ENCODE peak calls at places on chromosomes 1 and 21, in eight cellular contexts. R, Y, P, J, X, M, W and C are unnamed samples.

GRCh38 chr1:95352767-95353166 is 118.8 kb downstream of the RWDD3 start:
- DNase-seq in R (peak; percentile 12), Y (no peak), P (peak; percentile 10), J (no peak), X (no peak), M (no peak), W (no peak), C (no peak)

GRCh38 chr1:16174261-16174871 is 18.5 kb upstream of the EPHA2 start:
- DNase-seq in R (no peak), Y (no peak), P (no peak), J (no peak), X (no peak), M (no peak), W (no peak), C (no peak)

GRCh38 chr1:22728751-22729399 is 18.2 kb downstream of the EPHB2 start:
- DNase-seq in R (peak; percentile 45), Y (no peak), P (no peak), J (peak; percentile 56), X (no peak), M (no peak), W (no peak), C (no peak)

GRCh38 chr1:33169290-33170055 is 12.4 kb downstream of the TRIM62 start:
- DNase-seq in R (no peak), Y (no peak), P (no peak), J (no peak), X (no peak), M (no peak), W (peak; percentile 67), C (no peak)

GRCh38 chr1:210143465-210144062 is 89.0 kb upstream of the SERTAD4 start:
- DNase-seq in R (peak; percentile 75), Y (peak; percentile 84), P (peak; percentile 78), J (peak; percentile 80), X (peak; percentile 75), M (peak; percentile 75), W (peak; percentile 84), C (no peak)

GRCh38 chr1:224234017-224234416 is 51.0 kb downstream of the DEGS1 start:
- DNase-seq in R (no peak), Y (no peak), P (no peak), J (no peak), X (no peak), M (no peak), W (no peak), C (no peak)

GRCh38 chr1:51744506-51745303 is 127.8 kb downstream of the OSBPL9 start:
- DNase-seq in R (no peak), Y (no peak), P (no peak), J (no peak), X (no peak), M (no peak), W (no peak), C (no peak)

GRCh38 chr1:189821838-189822237 is 655.8 kb downstream of the BRINP3 start:
- DNase-seq in R (no peak), Y (no peak), P (no peak), J (no peak), X (no peak), M (no peak), W (peak; percentile 86), C (no peak)

GRCh38 chr1:178374016-178374415 is 122.7 kb downstream of the CLEC20A start:
- DNase-seq in R (no peak), Y (no peak), P (no peak), J (no peak), X (no peak), M (no peak), W (no peak), C (no peak)

GRCh38 chr1:27594542-27595510 is 9.1 kb downstream of the AHDC1 start:
- DNase-seq in R (no peak), Y (no peak), P (no peak), J (no peak), X (no peak), M (no peak), W (no peak), C (no peak)

GRCh38 chr21:42234026-42234425 is 15.1 kb downstream of the ABCG1 start:
- DNase-seq in R (no peak), Y (no peak), P (no peak), J (no peak), X (peak; percentile 30), M (no peak), W (no peak), C (no peak)
- H3K4me3 ChIP-seq in R (no peak overlapping the region), Y (peak overlapping the region; percentile 58), P (no peak overlapping the region), J (no peak overlapping the region), X (peak overlapping the region; percentile 66), M (peak overlapping the region; percentile 44), W (no peak overlapping the region), C (no peak overlapping the region)

DNA sequence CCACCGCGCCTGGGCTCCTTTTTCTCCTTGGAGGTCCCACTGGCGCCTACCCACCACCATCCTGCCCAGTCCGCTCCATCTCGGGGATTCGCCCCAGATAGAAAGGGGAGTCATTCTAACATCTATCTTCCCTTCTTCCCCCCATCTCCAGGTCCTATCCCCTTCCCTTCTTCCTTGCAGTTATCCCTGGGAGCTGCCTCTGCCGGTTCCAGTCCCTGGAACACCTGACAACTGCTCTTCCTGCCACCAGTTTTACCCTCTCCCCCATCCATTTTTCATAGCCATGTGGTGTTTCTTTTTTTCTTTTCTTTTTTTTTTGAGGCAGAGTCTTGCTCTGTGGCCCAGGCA is 12.0 kb upstream of the COL16A1 start:
- DNase-seq in R (no peak), Y (no peak), P (no peak), J (no peak), X (no peak), M (no peak), W (no peak), C (no peak)
- TF ChIP-seq CTCF in R (no peak), Y (no peak), P (no peak), J (peak; percentile 19), X (no peak), M (no peak), W (no peak), C (no peak)

GRCh38 chr1:9590945-9591668 is 2.4 kb downstream of the TMEM201 start:
- DNase-seq in R (no peak), Y (no peak), P (no peak), J (no peak), X (peak; percentile 48), M (no peak), W (no peak), C (no peak)
- H3K4me3 ChIP-seq in R (no peak overlapping the region), Y (peak overlapping the region; percentile 19), P (no peak overlapping the region), J (no peak overlapping the region), X (no peak overlapping the region), M (no peak overlapping the region), W (no peak overlapping the region), C (no peak overlapping the region)

GRCh38 chr1:47551971-47552528 is 114.2 kb downstream of the FOXD2 start:
- DNase-seq in R (no peak), Y (no peak), P (no peak), J (no peak), X (no peak), M (no peak), W (no peak), C (no peak)

GRCh38 chr1:47548188-47548587 is 110.3 kb downstream of the FOXD2 start:
- DNase-seq in R (no peak), Y (no peak), P (no peak), J (no peak), X (no peak), M (no peak), W (peak; percentile 34), C (no peak)

GRCh38 chr1:47547753-47548152 is 109.9 kb downstream of the FOXD2 start:
- DNase-seq in R (no peak), Y (no peak), P (no peak), J (no peak), X (no peak), M (no peak), W (peak; percentile 49), C (no peak)

GRCh38 chr1:47545912-47546483 is 108.2 kb downstream of the FOXD2 start:
- DNase-seq in R (no peak), Y (no peak), P (no peak), J (no peak), X (no peak), M (no peak), W (no peak), C (no peak)

GRCh38 chr1:47549532-47549931 is 111.7 kb downstream of the FOXD2 start:
- DNase-seq in R (no peak), Y (no peak), P (no peak), J (no peak), X (no peak), M (no peak), W (no peak), C (no peak)
- TF ChIP-seq CTCF in R (no peak), Y (no peak), P (no peak), J (no peak), X (no peak), M (no peak), W (peak; percentile 9), C (no peak)

GRCh38 chr1:160084771-160085321 is 3.5 kb downstream of the KCNJ9 start:
- DNase-seq in R (no peak), Y (no peak), P (no peak), J (no peak), X (no peak), M (no peak), W (no peak), C (no peak)

GRCh38 chr1:160081261-160081936 is at the start of gene KCNJ9:
- DNase-seq in R (no peak), Y (no peak), P (no peak), J (no peak), X (no peak), M (no peak), W (no peak), C (no peak)

GRCh38 chr1:160082487-160082886 is 1.1 kb downstream of the KCNJ9 start:
- DNase-seq in R (no peak), Y (no peak), P (no peak), J (no peak), X (no peak), M (no peak), W (no peak), C (no peak)

GRCh38 chr1:160083968-160084770 is 2.8 kb downstream of the KCNJ9 start:
- DNase-seq in R (peak; percentile 89), Y (peak; percentile 61), P (peak; percentile 77), J (peak; percentile 90), X (peak; percentile 86), M (peak; percentile 76), W (peak; percentile 45), C (no peak)

GRCh38 chr1:160082926-160083325 is 1.6 kb downstream of the KCNJ9 start:
- DNase-seq in R (no peak), Y (no peak), P (no peak), J (no peak), X (no peak), M (no peak), W (no peak), C (no peak)
- H3K4me3 ChIP-seq in R (no peak overlapping the region), Y (no peak overlapping the region), P (no peak overlapping the region), J (no peak overlapping the region), X (no peak overlapping the region), M (no peak overlapping the region), W (no peak overlapping the region), C (no peak overlapping the region)

GRCh38 chr21:35603471-35603870 is 456.9 kb downstream of the SETD4 start:
- DNase-seq in R (peak; percentile 13), Y (no peak), P (no peak), J (no peak), X (no peak), M (no peak), W (peak; percentile 16), C (no peak)
- TF ChIP-seq CTCF in R (no peak), Y (no peak), P (no peak), J (no peak), X (no peak), M (no peak), W (peak; percentile 27), C (peak; percentile 4)

GRCh38 chr1:214107322-214108096 is 119.7 kb downstream of the PROX1 start:
- DNase-seq in R (peak; percentile 36), Y (no peak), P (no peak), J (peak; percentile 54), X (no peak), M (no peak), W (peak; percentile 9), C (no peak)
- H3K4me3 ChIP-seq in R (no peak overlapping the region), Y (no peak overlapping the region), P (no peak overlapping the region), J (no peak overlapping the region), X (peak overlapping the region; percentile 28), M (no peak overlapping the region), W (peak overlapping the region; percentile 57), C (peak overlapping the region; percentile 20)